ENCODE peak calls at places on chromosomes 2 and 18, in six cellular contexts. Q is Panc1, E is neural crest cell, M is uterus, P is fibroblast of the aortic adventitia, L is Peyer's patch. U is an unnamed sample.

GRCh38 chr2:224948859-224949258 is 93.4 kb downstream of the DOCK10 start:
- DNase-seq in Q (no peak), L (no peak), M (no peak), P (peak; percentile 65), E (no peak), U (no peak)

GRCh38 chr2:44638649-44639048 is 276.9 kb downstream of the CAMKMT start:
- DNase-seq in E (no peak), M (no peak), P (no peak), L (no peak), Q (no peak), U (no peak)

GRCh38 chr2:180823546-180824141 is 156.8 kb upstream of the UBE2E3 start:
- DNase-seq in L (no peak), E (no peak), P (peak; percentile 61), M (no peak), Q (no peak), U (no peak)

GRCh38 chr2:120298173-120298835 is 45.7 kb downstream of the RALB start:
- DNase-seq in L (no peak), M (no peak), Q (no peak), P (peak; percentile 62), E (no peak), U (no peak)

GRCh38 chr2:23419171-23420090 is 34.5 kb downstream of the KLHL29 start:
- DNase-seq in M (peak; percentile 31), L (peak; percentile 27), P (no peak), E (no peak), Q (no peak), U (no peak)

GRCh38 chr2:30037016-30037415 is 109.8 kb upstream of the YPEL5 start:
- DNase-seq in Q (no peak), P (no peak), E (no peak), M (no peak), L (no peak), U (no peak)

GRCh38 chr18:40911041-40911440 is 1044.0 kb upstream of the PIK3C3 start:
- DNase-seq in P (no peak), L (no peak), M (no peak), Q (no peak), E (no peak), U (no peak)

GRCh38 chr2:10269711-10270610 is 32.7 kb upstream of the HPCAL1 start:
- DNase-seq in P (no peak), E (no peak), M (no peak), Q (no peak), L (peak; percentile 89), U (peak; percentile 12)

GRCh38 chr2:110948027-110948687 is 172.6 kb upstream of the BCL2L11 start:
- DNase-seq in E (no peak), L (no peak), M (no peak), Q (no peak), P (peak; percentile 3), U (no peak)

GRCh38 chr18:11994708-11995444 is 13.6 kb downstream of the IMPA2 start:
- DNase-seq in Q (no peak), M (no peak), L (no peak), E (no peak), P (peak; percentile 11), U (no peak)

GRCh38 chr2:233471291-233472035 is 95.1 kb downstream of the USP40 start:
- DNase-seq in P (no peak), Q (no peak), E (no peak), L (no peak), M (peak; percentile 8), U (no peak)

GRCh38 chr2:134245340-134245984 is 8.4 kb upstream of the MGAT5 start:
- DNase-seq in P (peak; percentile 84), L (peak; percentile 70), Q (peak; percentile 36), E (peak; percentile 75), M (peak; percentile 67), U (peak; percentile 87)

GRCh38 chr2:175010848-175011254 is 5.7 kb upstream of the CHN1 start:
- DNase-seq in M (no peak), P (no peak), Q (no peak), L (no peak), E (no peak), U (no peak)

GRCh38 chr2:168136392-168136977 is 110.9 kb downstream of the STK39 start:
- DNase-seq in P (peak; percentile 70), M (no peak), L (no peak), E (no peak), Q (peak; percentile 39), U (no peak)

GRCh38 chr2:212957624-212958023 is 193.8 kb downstream of the IKZF2 start:
- DNase-seq in Q (no peak), E (no peak), M (no peak), P (no peak), L (no peak), U (no peak)

GRCh38 chr2:217643814-217644301 is 358.9 kb downstream of the TNS1 start:
- DNase-seq in P (no peak), L (no peak), M (no peak), Q (no peak), E (no peak), U (no peak)

GRCh38 chr18:48794251-48794970 is 156.4 kb downstream of the SMAD7 start:
- DNase-seq in P (no peak), E (no peak), Q (no peak), L (peak; percentile 23), M (no peak), U (peak; percentile 15)

GRCh38 chr2:216142540-216142939 is 33.4 kb downstream of the XRCC5 start:
- DNase-seq in Q (no peak), P (peak; percentile 37), E (no peak), M (no peak), L (no peak), U (no peak)

GRCh38 chr2:234051374-234052070 is 1.0 kb downstream of the SPP2 start:
- DNase-seq in Q (no peak), M (no peak), E (no peak), L (no peak), P (peak; percentile 18), U (no peak)

GRCh38 chr18:56019908-56020307 is 431.9 kb upstream of the TCF4 start:
- DNase-seq in M (no peak), L (no peak), E (no peak), P (no peak), Q (no peak), U (no peak)

GRCh38 chr2:25132296-25132630 is 36.1 kb downstream of the POMC start:
- DNase-seq in E (no peak), M (no peak), P (no peak), Q (no peak), L (peak; percentile 34), U (no peak)

GRCh38 chr2:168192839-168193616 is 54.4 kb downstream of the STK39 start:
- DNase-seq in M (no peak), Q (no peak), L (no peak), E (no peak), P (no peak), U (no peak)

GRCh38 chr2:101124061-101124460 is 27.1 kb downstream of the TBC1D8 start:
- DNase-seq in E (no peak), P (peak; percentile 45), Q (no peak), L (no peak), M (no peak), U (no peak)

GRCh38 chr2:25252291-25253152 is 84.1 kb upstream of the POMC start:
- DNase-seq in L (peak; percentile 78), M (peak; percentile 67), P (peak; percentile 35), E (peak; percentile 82), Q (no peak), U (peak; percentile 90)

GRCh38 chr18:54269924-54270844 is 867 bp downstream of the POLI start:
- DNase-seq in Q (no peak), P (peak; percentile 49), E (no peak), M (peak; percentile 38), L (no peak), U (no peak)

GRCh38 chr2:33013684-33014110 is 66.9 kb downstream of the LTBP1 start:
- DNase-seq in M (no peak), L (no peak), Q (no peak), P (peak; percentile 36), E (no peak), U (no peak)

GRCh38 chr2:1546023-1546591 is 132.8 kb downstream of the TPO start:
- DNase-seq in L (no peak), E (peak; percentile 68), Q (no peak), P (peak; percentile 70), M (no peak), U (peak; percentile 76)

GRCh38 chr18:48662021-48662661 is 123.3 kb downstream of the CTIF start:
- DNase-seq in P (peak; percentile 66), E (no peak), M (peak; percentile 9), Q (no peak), L (no peak), U (no peak)

GRCh38 chr2:51103205-51103604 is 71.3 kb upstream of the NRXN1 start:
- DNase-seq in P (no peak), Q (no peak), M (no peak), E (peak; percentile 2), L (no peak), U (peak; percentile 41)

GRCh38 chr2:205366336-205367060 is 315.8 kb upstream of the NRP2 start:
- DNase-seq in M (no peak), P (no peak), Q (no peak), L (no peak), E (no peak), U (no peak)

GRCh38 chr2:230902180-230902899 is 22.7 kb downstream of the GPR55 start:
- DNase-seq in L (no peak), P (peak; percentile 74), E (peak; percentile 40), Q (peak; percentile 42), M (no peak), U (peak; percentile 70)

GRCh38 chr2:202104286-202104870 is 31.3 kb downstream of the KIAA2012 start:
- DNase-seq in L (peak; percentile 69), P (peak; percentile 69), Q (peak; percentile 28), M (peak; percentile 24), E (peak; percentile 62), U (peak; percentile 80)
- TF ChIP-seq CTCF in L (peak; percentile 49), P (peak; percentile 79), Q (peak; percentile 89), M (no peak), E (peak; percentile 73), U (peak; percentile 70)

DNA sequence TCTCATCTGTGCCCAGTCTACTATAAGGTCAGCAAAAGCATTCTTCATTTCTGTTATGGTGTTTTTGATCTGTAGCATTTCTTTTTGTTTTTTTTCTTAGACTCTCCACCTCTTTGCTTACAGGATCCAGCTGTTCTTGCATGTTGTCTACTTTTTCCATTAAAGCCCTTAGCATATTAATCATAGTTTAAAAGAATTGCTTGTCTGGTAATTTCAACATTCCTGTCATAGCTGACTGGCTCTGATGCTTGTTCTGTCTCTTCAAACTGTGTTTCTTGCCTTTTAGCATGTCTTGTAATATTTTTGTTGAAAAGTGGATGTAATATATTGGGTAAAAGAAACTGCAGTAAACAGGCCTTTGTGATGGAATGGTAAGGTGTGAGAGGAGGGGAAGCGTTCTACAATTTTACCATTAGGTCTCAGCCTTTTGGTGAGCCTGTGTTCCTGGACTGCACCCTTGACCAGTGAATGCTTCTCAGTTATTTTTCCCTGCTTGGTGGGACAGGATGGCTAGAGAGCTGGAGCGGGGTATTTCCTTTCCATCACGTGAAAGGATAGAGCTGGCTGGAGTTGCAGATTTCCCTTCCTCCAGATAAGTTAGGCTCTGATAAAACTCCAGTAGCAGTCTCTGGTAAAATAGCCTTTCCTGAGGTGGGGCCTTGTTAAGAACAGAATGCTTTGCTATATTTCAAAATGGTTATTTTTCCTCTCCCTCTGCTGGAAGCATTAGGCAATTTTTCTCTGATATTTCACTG is 65.4 kb downstream of the PLA2R1 start:
- DNase-seq in Q (no peak), L (no peak), E (no peak), P (peak; percentile 73), M (no peak), U (no peak)
- TF ChIP-seq CTCF in Q (peak; percentile 12), L (no peak), E (peak; percentile 39), P (peak; percentile 31), M (no peak), U (no peak)

GRCh38 chr2:49255325-49256023 is 101.2 kb upstream of the FSHR start:
- DNase-seq in L (no peak), P (peak; percentile 4), M (no peak), E (no peak), Q (no peak), U (no peak)
- TF ChIP-seq CTCF in L (peak; percentile 57), P (no peak), M (no peak), E (no peak), Q (peak; percentile 23), U (no peak)

GRCh38 chr2:98936133-98936916 is at the start of gene CRACDL:
- DNase-seq in M (no peak), P (no peak), Q (no peak), L (peak; percentile 53), E (no peak), U (peak; percentile 58)
- TF ChIP-seq CTCF in M (no peak), P (no peak), Q (no peak), L (no peak), E (no peak), U (no peak)